ENCODE peak calls at places on chromosomes 4 and X, in eight cellular contexts. Z is heart right ventricle; X is RPMI8226; J is stromal cell of bone marrow; P is activated T-helper 9 cell treated with anti-CD3 and anti-CD28 coated beads, Interleukin-2, amount 50 U/mL, for 16 hours; K is breast epithelium; H is dermis blood vessel endothelial cell; I is PC-3. M is an unnamed sample.

GRCh38 chr4:2073808-2074481 is 14.8 kb downstream of the NAT8L start:
- DNase-seq in Z (no peak), H (no peak), J (no peak), P (no peak), K (no peak), I (no peak), X (no peak), M (no peak)

GRCh38 chrX:154004315-154004714 is 15.4 kb downstream of the IRAK1 start:
- DNase-seq in P (no peak), K (no peak), J (no peak), Z (no peak), X (no peak), H (no peak), I (no peak), M (no peak)

GRCh38 chr4:115365185-115365584 is 251.8 kb upstream of the NDST4 start:
- DNase-seq in H (no peak), J (no peak), P (no peak), X (no peak), K (no peak), Z (no peak), I (no peak), M (no peak)

GRCh38 chr4:92344216-92344615 is 40.5 kb downstream of the GRID2 start:
- DNase-seq in I (no peak), H (no peak), P (no peak), J (no peak), K (no peak), Z (no peak), X (no peak), M (no peak)

GRCh38 chrX:41081821-41082220 is 3.4 kb upstream of the USP9X start:
- DNase-seq in Z (no peak), K (no peak), H (no peak), I (no peak), X (no peak), P (no peak), J (no peak), M (no peak)

GRCh38 chrX:72245461-72246089 is 6.7 kb upstream of the ERCC6L start:
- DNase-seq in K (no peak), H (peak), P (peak), X (peak), Z (peak), J (peak), I (peak), M (peak)

GRCh38 chr4:6916587-6917444 is 7.2 kb downstream of the TBC1D14 start:
- DNase-seq in P (peak), J (no peak), I (no peak), Z (no peak), K (peak), H (peak), X (no peak), M (peak)

GRCh38 chrX:39642071-39642470 is 455.7 kb downstream of the BCOR start:
- DNase-seq in Z (peak), J (no peak), X (no peak), H (no peak), K (no peak), P (no peak), I (no peak), M (no peak)

GRCh38 chr4:17695341-17695740 is 80.9 kb downstream of the MED28 start:
- DNase-seq in K (no peak), J (no peak), H (no peak), P (no peak), Z (no peak), X (no peak), I (no peak), M (no peak)

GRCh38 chrX:24002792-24003191 is 24.2 kb downstream of the KLHL15 start:
- DNase-seq in I (peak), X (no peak), Z (no peak), K (no peak), H (peak), J (no peak), P (no peak), M (no peak)

GRCh38 chr4:87144346-87144745 is 76.1 kb downstream of the KLHL8 start:
- DNase-seq in H (no peak), I (no peak), J (no peak), P (no peak), K (no peak), Z (no peak), X (no peak), M (peak)

GRCh38 chr4:19807505-19807904 is 444.2 kb upstream of the SLIT2 start:
- DNase-seq in Z (no peak), P (no peak), I (peak), H (peak), K (no peak), X (no peak), J (peak), M (peak)

GRCh38 chrX:48520976-48521352 is 644 bp upstream of the EBP start:
- DNase-seq in I (no peak), P (no peak), X (no peak), Z (no peak), J (no peak), H (peak), K (no peak), M (no peak)

GRCh38 chr4:35934370-35934981 is 309.8 kb downstream of the ARAP2 start:
- DNase-seq in I (peak), Z (no peak), H (peak), K (no peak), P (no peak), J (no peak), X (peak), M (peak)

GRCh38 chr4:137226221-137226620 is 306.1 kb downstream of the PCDH18 start:
- DNase-seq in I (no peak), H (no peak), P (no peak), J (no peak), K (no peak), Z (no peak), X (no peak), M (no peak)

GRCh38 chr4:2070421-2071251 is 11.5 kb downstream of the NAT8L start:
- DNase-seq in P (no peak), I (no peak), H (no peak), K (no peak), X (no peak), Z (no peak), J (no peak), M (no peak)

GRCh38 chr4:34043131-34043530 is 2201.2 kb downstream of the ARAP2 start:
- DNase-seq in Z (no peak), H (no peak), I (no peak), X (peak), P (no peak), K (no peak), J (no peak), M (no peak)

GRCh38 chr4:650461-650860 is 23.6 kb downstream of the ATP5ME start:
- DNase-seq in Z (no peak), I (no peak), H (no peak), K (no peak), X (no peak), P (no peak), J (no peak), M (no peak)

GRCh38 chr4:53019485-53020382 is 157.6 kb downstream of the RASL11B start:
- DNase-seq in P (no peak), J (peak), I (peak), X (no peak), Z (no peak), K (no peak), H (peak), M (peak)

GRCh38 chr4:112284662-112285411 is 867 bp downstream of the TIFA start:
- DNase-seq in H (peak), X (peak), K (no peak), Z (no peak), P (no peak), I (peak), J (no peak), M (peak)

GRCh38 chr4:81635747-81636146 is 164.0 kb upstream of the RASGEF1B start:
- DNase-seq in K (no peak), P (no peak), J (no peak), X (peak), Z (no peak), I (peak), H (no peak), M (peak)

GRCh38 chr4:25632135-25632534 is 23.5 kb upstream of the SLC34A2 start:
- DNase-seq in H (no peak), Z (no peak), I (peak), K (no peak), P (no peak), J (peak), X (no peak), M (no peak)

GRCh38 chr4:42136371-42136770 is 16.1 kb downstream of the BEND4 start:
- DNase-seq in Z (no peak), K (no peak), H (no peak), I (no peak), P (no peak), X (no peak), J (no peak), M (no peak)

GRCh38 chr4:77818077-77818666 is 996 bp downstream of the CNOT6L start:
- DNase-seq in P (peak), Z (peak), J (peak), X (peak), K (peak), I (peak), H (peak), M (peak)

GRCh38 chr4:2084316-2084715 is 25.2 kb downstream of the NAT8L start:
- DNase-seq in P (no peak), H (no peak), K (peak), J (no peak), I (no peak), X (no peak), Z (no peak), M (no peak)

GRCh38 chr4:110452546-110452945 is 23.4 kb upstream of the ENPEP start:
- DNase-seq in H (no peak), P (no peak), X (no peak), J (no peak), Z (no peak), K (no peak), I (no peak), M (no peak)

GRCh38 chrX:129176710-129177109 is 346.6 kb downstream of the SMARCA1 start:
- DNase-seq in H (no peak), P (no peak), I (no peak), K (no peak), Z (no peak), X (no peak), J (no peak), M (no peak)

GRCh38 chr4:155639674-155640529 is 26.7 kb upstream of the GUCY1A1 start:
- DNase-seq in Z (no peak), X (no peak), J (no peak), I (no peak), H (no peak), P (no peak), K (no peak), M (no peak)

GRCh38 chr4:33714971-33715370 is 2529.3 kb downstream of the ARAP2 start:
- DNase-seq in X (no peak), I (peak), Z (no peak), P (no peak), K (no peak), H (no peak), J (no peak), M (no peak)

GRCh38 chrX:79325263-79325958 is 41.7 kb downstream of the ITM2A start:
- DNase-seq in H (no peak), Z (no peak), I (peak), X (no peak), K (no peak), P (peak), J (no peak), M (peak)

GRCh38 chr4:24778427-24779225 is 16.7 kb upstream of the SOD3 start:
- DNase-seq in Z (no peak), J (peak), K (no peak), P (no peak), H (no peak), X (no peak), I (no peak), M (no peak)

GRCh38 chr4:25779021-25779420 is 83.8 kb downstream of the SEL1L3 start:
- DNase-seq in P (no peak), H (no peak), I (peak), J (no peak), Z (no peak), X (no peak), K (no peak), M (peak)